ENCODE peak calls at places on chromosomes 5 and 9, in six cellular contexts. B is GM12892, O is uterus, G is breast epithelium, S is A549, K is right lobe of liver. Z is an unnamed sample.

GRCh38 chr9:98692392-98692791 is 16.3 kb downstream of the GABBR2 start:
- DNase-seq in B (no peak), O (no peak), G (no peak), S (no peak), K (no peak), Z (no peak)

GRCh38 chr5:151076616-151077015 is 4.2 kb downstream of the TNIP1 start:
- DNase-seq in B (no peak), O (no peak), G (no peak), S (no peak), K (no peak), Z (no peak)

GRCh38 chr9:70569070-70569772 is 154.8 kb upstream of the KLF9 start:
- DNase-seq in B (no peak), O (no peak), G (no peak), S (no peak), K (no peak), Z (no peak)

GRCh38 chr5:128579111-128579510 is 41.1 kb upstream of the FBN2 start:
- DNase-seq in B (no peak), O (no peak), G (no peak), S (peak), K (no peak), Z (no peak)

GRCh38 chr5:73234156-73234555 is 61.2 kb downstream of the TMEM174 start:
- DNase-seq in B (no peak), O (no peak), G (no peak), S (no peak), K (no peak), Z (no peak)

GRCh38 chr5:53006920-53007890 is 18.1 kb downstream of the ITGA2 start:
- DNase-seq in B (no peak), O (no peak), G (no peak), S (no peak), K (no peak), Z (no peak)

GRCh38 chr9:94289691-94290090 is 30.6 kb downstream of the ZNF169 start:
- DNase-seq in B (no peak), O (no peak), G (no peak), S (no peak), K (no peak), Z (no peak)

GRCh38 chr5:173781826-173782670 is 106.1 kb upstream of the CPEB4 start:
- DNase-seq in B (no peak), O (peak), G (peak), S (peak), K (peak), Z (peak)

GRCh38 chr5:132961887-132962286 is 1.5 kb downstream of the AFF4 start:
- DNase-seq in B (no peak), O (no peak), G (no peak), S (no peak), K (no peak), Z (no peak)

GRCh38 chr9:125794708-125795107 is 47.5 kb downstream of the PBX3 start:
- DNase-seq in B (no peak), O (no peak), G (no peak), S (no peak), K (no peak), Z (no peak)

GRCh38 chr5:159430361-159431018 is 100.2 kb upstream of the IL12B start:
- DNase-seq in B (no peak), O (no peak), G (no peak), S (no peak), K (no peak), Z (no peak)

GRCh38 chr9:136804509-136805206 is 3.1 kb upstream of the RABL6 start:
- DNase-seq in B (no peak), O (no peak), G (peak), S (no peak), K (peak), Z (no peak)

GRCh38 chr9:28956111-28956880 is 1383.0 kb upstream of the C9orf72 start:
- DNase-seq in B (no peak), O (no peak), G (no peak), S (no peak), K (no peak), Z (no peak)

GRCh38 chr5:45335346-45335745 is 360.8 kb downstream of the HCN1 start:
- DNase-seq in B (no peak), O (no peak), G (no peak), S (no peak), K (no peak), Z (no peak)

GRCh38 chr5:138533973-138534941 is 8.8 kb downstream of the ETF1 start:
- DNase-seq in B (no peak), O (no peak), G (no peak), S (no peak), K (no peak), Z (no peak)

GRCh38 chr5:44888435-44888834 is 79.7 kb downstream of the MRPS30 start:
- DNase-seq in B (no peak), O (no peak), G (no peak), S (no peak), K (no peak), Z (no peak)

GRCh38 chr5:91632871-91633270 is 249.8 kb upstream of the ARRDC3 start:
- DNase-seq in B (no peak), O (no peak), G (no peak), S (no peak), K (no peak), Z (no peak)

GRCh38 chr5:160133071-160133917 is 14.0 kb upstream of the PWWP2A start:
- DNase-seq in B (no peak), O (peak), G (peak), S (no peak), K (no peak), Z (peak)

GRCh38 chr5:60960591-60960990 is 15.6 kb downstream of the NDUFAF2 start:
- DNase-seq in B (no peak), O (no peak), G (no peak), S (no peak), K (no peak), Z (no peak)

GRCh38 chr5:134934202-134934601 is 29.3 kb downstream of the PCBD2 start:
- DNase-seq in B (no peak), O (no peak), G (no peak), S (no peak), K (no peak), Z (no peak)

GRCh38 chr5:107633171-107633901 is 37.4 kb downstream of the EFNA5 start:
- DNase-seq in B (no peak), O (no peak), G (no peak), S (no peak), K (no peak), Z (no peak)

GRCh38 chr9:107467416-107467815 is 22.2 kb downstream of the KLF4 start:
- DNase-seq in B (no peak), O (no peak), G (no peak), S (no peak), K (no peak), Z (no peak)

GRCh38 chr9:35844628-35845301 is 15.7 kb downstream of the TMEM8B start:
- DNase-seq in B (no peak), O (no peak), G (peak), S (no peak), K (no peak), Z (peak)

GRCh38 chr9:132168347-132168746 is 6.5 kb downstream of the NTNG2 start:
- DNase-seq in B (no peak), O (no peak), G (no peak), S (no peak), K (no peak), Z (no peak)

GRCh38 chr5:155250601-155251000 is 237.0 kb downstream of the KIF4B start:
- DNase-seq in B (no peak), O (no peak), G (no peak), S (no peak), K (no peak), Z (no peak)

GRCh38 chr9:96361668-96362067 is 21.8 kb downstream of the SLC35D2 start:
- DNase-seq in B (no peak), O (no peak), G (no peak), S (no peak), K (peak), Z (peak)

GRCh38 chr9:109974143-109974917 is 194.3 kb downstream of the PALM2AKAP2 start:
- DNase-seq in B (peak), O (no peak), G (no peak), S (no peak), K (peak), Z (no peak)

GRCh38 chr9:83544002-83544698 is 5.9 kb upstream of the FRMD3 start:
- DNase-seq in B (no peak), O (no peak), G (no peak), S (peak), K (no peak), Z (no peak)

GRCh38 chr9:84226126-84226525 is 114.4 kb downstream of the SLC28A3 start:
- DNase-seq in B (no peak), O (no peak), G (no peak), S (no peak), K (no peak), Z (no peak)

GRCh38 chr9:87063246-87063645 is 115.9 kb upstream of the GAS1 start:
- DNase-seq in B (no peak), O (no peak), G (peak), S (no peak), K (no peak), Z (no peak)

GRCh38 chr5:28914302-28914701 is 1875.9 kb upstream of the CDH9 start:
- DNase-seq in B (no peak), O (no peak), G (no peak), S (no peak), K (no peak), Z (no peak)

GRCh38 chr5:140223567-140223966 is 48.6 kb downstream of the CYSTM1 start:
- DNase-seq in B (no peak), O (no peak), G (no peak), S (no peak), K (no peak), Z (no peak)

GRCh38 chr9:91159664-91160121 is 202.0 kb downstream of the AUH start:
- DNase-seq in B (no peak), O (peak), G (peak), S (no peak), K (no peak), Z (no peak)

GRCh38 chr5:84637662-84638375 is 253.1 kb upstream of the EDIL3 start:
- DNase-seq in B (no peak), O (no peak), G (no peak), S (no peak), K (no peak), Z (no peak)

GRCh38 chr5:9313751-9314150 is 232.1 kb downstream of the SEMA5A start:
- DNase-seq in B (no peak), O (no peak), G (no peak), S (no peak), K (no peak), Z (no peak)

GRCh38 chr5:109410389-109411174 is 808 bp upstream of the PJA2 start:
- DNase-seq in B (no peak), O (peak), G (peak), S (peak), K (peak), Z (peak)

GRCh38 chr5:143404416-143405062 is 1.1 kb upstream of the NR3C1 start:
- DNase-seq in B (peak), O (peak), G (peak), S (peak), K (peak), Z (peak)

GRCh38 chr5:143405747-143406098 is 2.2 kb upstream of the NR3C1 start:
- DNase-seq in B (no peak), O (no peak), G (no peak), S (no peak), K (no peak), Z (no peak)

GRCh38 chr5:143403607-143404415 is at the start of gene NR3C1:
- DNase-seq in B (peak), O (peak), G (peak), S (peak), K (peak), Z (peak)

GRCh38 chr5:143406408-143406807 is 2.9 kb upstream of the NR3C1 start:
- DNase-seq in B (no peak), O (no peak), G (no peak), S (no peak), K (no peak), Z (no peak)

DNA sequence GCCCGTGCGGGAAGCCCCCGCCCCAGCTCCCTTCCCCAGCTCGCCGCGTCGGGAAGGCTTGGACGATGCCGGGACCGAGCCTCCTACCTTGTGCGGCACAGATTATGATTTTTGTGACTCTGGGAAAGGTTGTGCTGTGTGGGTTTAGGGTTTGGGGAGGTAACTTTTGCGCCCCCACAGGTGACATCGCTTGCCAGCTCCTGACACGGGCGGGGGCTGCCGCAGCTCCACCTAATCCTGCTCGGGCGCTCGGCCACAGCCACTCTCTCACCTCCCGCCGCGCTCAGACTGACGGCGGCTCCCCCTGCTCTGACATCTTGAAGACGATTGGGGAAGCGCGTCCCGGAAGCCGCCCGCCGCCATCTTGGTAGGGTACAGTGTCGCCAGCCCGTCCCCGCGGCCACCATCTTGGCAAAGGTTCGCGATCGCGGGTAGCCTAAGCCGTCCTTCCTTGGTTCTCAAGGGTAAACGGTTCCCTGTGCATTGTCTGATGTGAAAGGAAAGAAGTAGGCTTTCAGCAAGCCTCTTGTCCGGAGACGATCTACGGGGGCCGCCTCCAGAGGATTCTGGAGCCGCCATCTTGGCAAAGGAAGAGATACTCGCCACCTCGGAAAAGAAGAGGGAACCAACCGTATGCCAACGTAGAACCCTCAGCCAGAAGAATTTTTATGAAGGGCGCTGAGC is 1.7 kb upstream of the NR3C1 start:
- DNase-seq in B (peak), O (peak), G (peak), S (peak), K (peak), Z (peak)
- TF ChIP-seq POLR2A in B (peak), O (no peak), G (peak), S (peak), K (peak), Z (no peak)

GRCh38 chr5:75234251-75234650 is 2.4 kb downstream of the ANKRD31 start:
- DNase-seq in B (no peak), O (no peak), G (no peak), S (no peak), K (no peak), Z (no peak)

GRCh38 chr5:75239681-75240080 is 3.0 kb upstream of the ANKRD31 start:
- DNase-seq in B (no peak), O (no peak), G (no peak), S (no peak), K (no peak), Z (no peak)

GRCh38 chr5:75242067-75242466 is 5.4 kb upstream of the ANKRD31 start:
- DNase-seq in B (no peak), O (no peak), G (no peak), S (no peak), K (no peak), Z (no peak)

GRCh38 chr5:75235711-75236110 is 967 bp downstream of the ANKRD31 start:
- DNase-seq in B (no peak), O (no peak), G (no peak), S (no peak), K (no peak), Z (no peak)

DNA sequence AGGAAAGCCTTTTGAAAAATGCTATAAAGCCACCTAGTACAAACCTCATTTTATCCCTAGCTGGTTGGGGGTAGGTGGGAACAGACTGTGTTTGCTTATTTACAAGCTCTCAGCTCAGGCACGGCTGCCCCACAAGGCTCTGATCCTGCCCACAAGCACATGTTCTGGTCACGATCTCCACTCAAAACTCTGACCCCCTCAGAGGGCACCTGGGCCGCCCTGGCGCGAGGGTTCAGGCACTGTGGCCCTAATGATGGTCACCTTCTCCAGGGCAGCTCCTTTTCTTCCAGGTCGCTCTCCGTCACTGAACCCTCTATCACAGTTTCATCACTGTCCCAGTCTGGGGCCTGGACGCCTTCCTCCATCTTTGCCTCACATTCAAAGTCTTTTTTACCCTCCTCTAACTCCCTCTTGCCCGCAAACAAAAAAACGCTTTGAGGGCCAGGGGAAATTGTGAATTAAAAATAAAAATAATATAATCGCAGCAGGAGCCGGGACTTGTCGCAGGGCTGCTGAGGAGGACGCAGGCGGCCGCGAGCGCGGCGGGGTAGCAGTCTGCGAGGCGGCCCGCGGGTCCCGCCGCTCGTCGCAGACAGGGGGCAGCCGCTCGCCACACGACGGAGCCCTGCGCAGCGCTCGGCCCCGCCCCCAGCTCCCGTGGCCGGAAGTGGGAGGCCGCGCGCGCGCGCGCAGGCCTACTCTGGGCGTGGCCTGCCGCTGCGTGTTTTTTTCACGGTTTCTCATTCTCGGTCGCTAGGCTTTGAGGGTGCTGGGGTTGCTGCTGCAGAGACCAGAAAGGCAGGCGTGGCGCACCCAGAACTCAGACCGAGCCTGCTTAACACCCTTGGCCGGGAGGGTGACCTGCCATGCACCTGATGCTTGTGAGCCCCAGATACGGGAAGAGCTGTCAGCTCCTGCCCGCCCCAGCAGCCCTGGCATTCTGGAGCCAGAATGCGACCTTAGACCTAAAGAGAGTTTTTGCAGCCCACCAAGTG is at the start of gene ANKRD31:
- DNase-seq in B (peak), O (peak), G (peak), S (peak), K (peak), Z (peak)
- TF ChIP-seq POLR2A in B (peak), O (peak), G (no peak), S (peak), K (peak), Z (no peak)

GRCh38 chr5:56664025-56664424 is 151.3 kb upstream of the MAP3K1 start:
- DNase-seq in B (no peak), O (no peak), G (no peak), S (no peak), K (no peak), Z (no peak)

GRCh38 chr5:56669534-56670483 is 145.5 kb upstream of the MAP3K1 start:
- DNase-seq in B (peak), O (no peak), G (peak), S (no peak), K (peak), Z (peak)

GRCh38 chr5:56667692-56668091 is 147.7 kb upstream of the MAP3K1 start:
- DNase-seq in B (no peak), O (no peak), G (no peak), S (no peak), K (no peak), Z (no peak)

GRCh38 chr5:56668996-56669395 is 146.4 kb upstream of the MAP3K1 start:
- DNase-seq in B (no peak), O (no peak), G (peak), S (no peak), K (no peak), Z (peak)

DNA sequence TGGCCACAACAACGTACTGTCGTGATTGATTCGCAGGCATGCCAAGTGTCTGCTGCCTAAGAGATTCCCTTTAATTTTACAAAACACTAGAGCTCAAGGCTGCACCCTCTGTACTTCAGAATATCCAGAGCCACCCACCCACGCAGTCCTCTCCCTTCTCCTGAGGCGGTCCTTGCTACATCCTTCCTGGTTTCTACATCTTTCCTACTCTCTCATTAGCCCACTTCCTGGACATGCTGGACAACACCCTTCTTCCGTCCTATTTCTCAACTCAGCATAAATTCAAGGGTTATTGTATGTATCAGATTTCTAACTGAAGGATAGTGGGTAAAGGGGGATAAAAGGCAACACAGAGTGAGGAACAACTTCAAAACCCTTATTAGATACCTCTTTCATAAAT is 148.4 kb upstream of the MAP3K1 start:
- DNase-seq in B (no peak), O (no peak), G (no peak), S (no peak), K (no peak), Z (peak)
- TF ChIP-seq POLR2A in B (no peak), O (no peak), G (no peak), S (no peak), K (no peak), Z (no peak)

DNA sequence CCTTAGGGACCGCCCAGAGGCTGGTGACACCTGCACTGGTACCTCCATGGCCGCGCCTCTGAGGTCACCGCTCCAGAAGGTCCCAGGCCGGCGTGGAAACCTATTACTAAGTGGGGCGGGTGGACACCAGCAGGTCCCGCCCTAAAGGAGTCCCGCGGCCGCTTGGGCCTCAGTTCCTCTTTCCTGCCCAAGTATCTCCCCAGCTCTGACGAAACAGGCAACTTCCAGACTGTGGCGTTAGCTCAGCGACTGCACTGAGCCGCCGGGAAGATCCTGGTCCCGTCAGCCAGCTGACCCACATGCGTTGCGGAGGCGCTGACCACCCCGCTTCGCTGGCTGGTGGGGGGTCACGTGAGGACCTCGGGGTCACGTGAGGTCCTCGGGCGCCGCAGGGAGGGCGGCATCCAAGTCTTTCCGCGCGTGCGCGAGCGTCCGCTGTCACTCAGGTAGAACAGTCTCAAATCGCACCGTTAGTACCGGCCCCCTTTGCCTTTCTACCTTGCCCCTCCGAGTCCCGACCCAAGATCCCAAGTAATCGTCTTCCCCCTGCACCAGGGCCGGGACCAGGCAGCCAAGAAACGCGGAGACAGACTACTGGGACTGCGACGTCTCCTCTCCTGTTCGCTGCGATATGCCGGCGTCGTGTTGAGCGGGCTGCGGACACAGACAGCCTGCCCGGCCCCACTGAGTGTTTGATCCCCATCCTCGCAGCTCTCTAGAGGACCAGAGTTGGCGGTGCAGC is 53.7 kb upstream of the KDM4C start:
- DNase-seq in B (peak), O (peak), G (peak), S (peak), K (peak), Z (peak)
- TF ChIP-seq POLR2A in B (peak), O (peak), G (peak), S (peak), K (peak), Z (peak)

GRCh38 chr9:129910628-129911567 is 75.6 kb downstream of the USP20 start:
- DNase-seq in B (no peak), O (no peak), G (no peak), S (peak), K (no peak), Z (no peak)
- TF ChIP-seq POLR2A in B (peak), O (no peak), G (no peak), S (no peak), K (no peak), Z (no peak)